ENCODE peak calls at places on chromosomes 3 and 15, in seven cellular contexts. One of them, this sample, is unnamed.
A peak's percentile ranks its signal among the peaks of the same experiment; 100 is the strongest.

GRCh38 chr3:51935886-51936755 is 5.6 kb downstream of the RRP9 start:
- DNase-seq in lower leg skin: peak; percentile 65
- DNase-seq in stimulated activated naive CD8-positive, alpha-beta T cell treated with anti-CD3 and anti-CD28 coated beads, Interleukin-15, amount 100 ng/mL, for 72 hours: no peak
- DNase-seq in NCI-H774: no peak
- DNase-seq in retina: no peak
- DNase-seq in mucosa of descending colon: no peak
- DNase-seq in Ammon's horn: no peak
- DNase-seq in this sample: no peak

GRCh38 chr3:105885261-105885660 is 16.4 kb upstream of the CBLB start:
- DNase-seq in mucosa of descending colon: no peak
- DNase-seq in lower leg skin: no peak
- DNase-seq in stimulated activated naive CD8-positive, alpha-beta T cell treated with anti-CD3 and anti-CD28 coated beads, Interleukin-15, amount 100 ng/mL, for 72 hours: no peak
- DNase-seq in NCI-H774: no peak
- DNase-seq in Ammon's horn: no peak
- DNase-seq in retina: no peak
- DNase-seq in this sample: no peak

GRCh38 chr3:172559029-172559428 is 35.8 kb upstream of the TNFSF10 start:
- DNase-seq in NCI-H774: no peak
- DNase-seq in retina: no peak
- DNase-seq in mucosa of descending colon: no peak
- DNase-seq in Ammon's horn: no peak
- DNase-seq in lower leg skin: no peak
- DNase-seq in stimulated activated naive CD8-positive, alpha-beta T cell treated with anti-CD3 and anti-CD28 coated beads, Interleukin-15, amount 100 ng/mL, for 72 hours: no peak
- DNase-seq in this sample: no peak

GRCh38 chr15:57509965-57510364 is 81.7 kb upstream of the MYZAP start:
- DNase-seq in lower leg skin: no peak
- DNase-seq in Ammon's horn: no peak
- DNase-seq in stimulated activated naive CD8-positive, alpha-beta T cell treated with anti-CD3 and anti-CD28 coated beads, Interleukin-15, amount 100 ng/mL, for 72 hours: no peak
- DNase-seq in mucosa of descending colon: no peak
- DNase-seq in retina: no peak
- DNase-seq in NCI-H774: peak; percentile 16
- DNase-seq in this sample: no peak

GRCh38 chr15:48385031-48385430 is 53.8 kb downstream of the DUT start:
- DNase-seq in stimulated activated naive CD8-positive, alpha-beta T cell treated with anti-CD3 and anti-CD28 coated beads, Interleukin-15, amount 100 ng/mL, for 72 hours: no peak
- DNase-seq in mucosa of descending colon: no peak
- DNase-seq in retina: no peak
- DNase-seq in lower leg skin: no peak
- DNase-seq in NCI-H774: no peak
- DNase-seq in Ammon's horn: no peak
- DNase-seq in this sample: no peak

GRCh38 chr3:108346301-108346989 is 50.1 kb downstream of the HHLA2 start:
- DNase-seq in Ammon's horn: no peak
- DNase-seq in stimulated activated naive CD8-positive, alpha-beta T cell treated with anti-CD3 and anti-CD28 coated beads, Interleukin-15, amount 100 ng/mL, for 72 hours: no peak
- DNase-seq in mucosa of descending colon: no peak
- DNase-seq in lower leg skin: no peak
- DNase-seq in retina: no peak
- DNase-seq in NCI-H774: no peak
- DNase-seq in this sample: no peak

GRCh38 chr3:196772897-196773296 is 33.2 kb downstream of the PAK2 start:
- DNase-seq in NCI-H774: no peak
- DNase-seq in retina: no peak
- DNase-seq in Ammon's horn: peak; percentile 78
- DNase-seq in mucosa of descending colon: no peak
- DNase-seq in lower leg skin: no peak
- DNase-seq in stimulated activated naive CD8-positive, alpha-beta T cell treated with anti-CD3 and anti-CD28 coated beads, Interleukin-15, amount 100 ng/mL, for 72 hours: no peak
- DNase-seq in this sample: no peak

GRCh38 chr3:71724171-71724453 is 1.1 kb downstream of the EIF4E3 start:
- DNase-seq in mucosa of descending colon: no peak
- DNase-seq in stimulated activated naive CD8-positive, alpha-beta T cell treated with anti-CD3 and anti-CD28 coated beads, Interleukin-15, amount 100 ng/mL, for 72 hours: no peak
- DNase-seq in retina: no peak
- DNase-seq in lower leg skin: no peak
- DNase-seq in NCI-H774: no peak
- DNase-seq in Ammon's horn: no peak
- DNase-seq in this sample: no peak

GRCh38 chr15:48641416-48641815 is 4.1 kb downstream of the FBN1 start:
- DNase-seq in lower leg skin: no peak
- DNase-seq in retina: no peak
- DNase-seq in NCI-H774: no peak
- DNase-seq in mucosa of descending colon: no peak
- DNase-seq in Ammon's horn: peak; percentile 84
- DNase-seq in stimulated activated naive CD8-positive, alpha-beta T cell treated with anti-CD3 and anti-CD28 coated beads, Interleukin-15, amount 100 ng/mL, for 72 hours: no peak
- DNase-seq in this sample: no peak

GRCh38 chr15:47717036-47717611 is at the start of gene SEMA6D:
- DNase-seq in stimulated activated naive CD8-positive, alpha-beta T cell treated with anti-CD3 and anti-CD28 coated beads, Interleukin-15, amount 100 ng/mL, for 72 hours: no peak
- DNase-seq in NCI-H774: peak; percentile 63
- DNase-seq in Ammon's horn: peak; percentile 88
- DNase-seq in retina: peak; percentile 89
- DNase-seq in lower leg skin: peak; percentile 92
- DNase-seq in mucosa of descending colon: peak; percentile 85
- DNase-seq in this sample: no peak

GRCh38 chr15:30043211-30043655 is 39.5 kb upstream of the GOLGA8J start:
- DNase-seq in retina: peak; percentile 10
- DNase-seq in stimulated activated naive CD8-positive, alpha-beta T cell treated with anti-CD3 and anti-CD28 coated beads, Interleukin-15, amount 100 ng/mL, for 72 hours: no peak
- DNase-seq in lower leg skin: no peak
- DNase-seq in mucosa of descending colon: no peak
- DNase-seq in Ammon's horn: peak; percentile 78
- DNase-seq in NCI-H774: no peak
- DNase-seq in this sample: no peak

GRCh38 chr15:64731807-64732151 is 43.6 kb downstream of the RBPMS2 start:
- DNase-seq in retina: no peak
- DNase-seq in stimulated activated naive CD8-positive, alpha-beta T cell treated with anti-CD3 and anti-CD28 coated beads, Interleukin-15, amount 100 ng/mL, for 72 hours: no peak
- DNase-seq in lower leg skin: no peak
- DNase-seq in NCI-H774: no peak
- DNase-seq in Ammon's horn: no peak
- DNase-seq in mucosa of descending colon: no peak
- DNase-seq in this sample: no peak

GRCh38 chr3:108509873-108510272 is 523 bp downstream of the MYH15 start:
- DNase-seq in stimulated activated naive CD8-positive, alpha-beta T cell treated with anti-CD3 and anti-CD28 coated beads, Interleukin-15, amount 100 ng/mL, for 72 hours: no peak
- DNase-seq in mucosa of descending colon: no peak
- DNase-seq in retina: no peak
- DNase-seq in Ammon's horn: no peak
- DNase-seq in NCI-H774: no peak
- DNase-seq in lower leg skin: no peak
- DNase-seq in this sample: no peak

GRCh38 chr3:175186511-175186910 is 327.4 kb downstream of the NAALADL2 start:
- DNase-seq in mucosa of descending colon: no peak
- DNase-seq in NCI-H774: no peak
- DNase-seq in retina: no peak
- DNase-seq in stimulated activated naive CD8-positive, alpha-beta T cell treated with anti-CD3 and anti-CD28 coated beads, Interleukin-15, amount 100 ng/mL, for 72 hours: no peak
- DNase-seq in Ammon's horn: no peak
- DNase-seq in lower leg skin: no peak
- DNase-seq in this sample: no peak

GRCh38 chr3:37997791-37998370 is 7.3 kb downstream of the VILL start:
- DNase-seq in lower leg skin: no peak
- DNase-seq in Ammon's horn: no peak
- DNase-seq in NCI-H774: no peak
- DNase-seq in stimulated activated naive CD8-positive, alpha-beta T cell treated with anti-CD3 and anti-CD28 coated beads, Interleukin-15, amount 100 ng/mL, for 72 hours: no peak
- DNase-seq in retina: no peak
- DNase-seq in mucosa of descending colon: peak; percentile 58
- DNase-seq in this sample: no peak

GRCh38 chr15:87619161-87619960 is 637.2 kb downstream of the NTRK3 start:
- DNase-seq in mucosa of descending colon: no peak
- DNase-seq in Ammon's horn: peak; percentile 21
- DNase-seq in stimulated activated naive CD8-positive, alpha-beta T cell treated with anti-CD3 and anti-CD28 coated beads, Interleukin-15, amount 100 ng/mL, for 72 hours: no peak
- DNase-seq in NCI-H774: no peak
- DNase-seq in lower leg skin: no peak
- DNase-seq in retina: no peak
- DNase-seq in this sample: no peak

GRCh38 chr3:13110678-13111116 is 37.5 kb upstream of the IQSEC1 start:
- DNase-seq in retina: peak; percentile 66
- DNase-seq in Ammon's horn: no peak
- DNase-seq in mucosa of descending colon: peak; percentile 62
- DNase-seq in lower leg skin: no peak
- DNase-seq in NCI-H774: no peak
- DNase-seq in stimulated activated naive CD8-positive, alpha-beta T cell treated with anti-CD3 and anti-CD28 coated beads, Interleukin-15, amount 100 ng/mL, for 72 hours: no peak
- DNase-seq in this sample: no peak

GRCh38 chr3:148957586-148957985 is 33.8 kb upstream of the GYG1 start:
- DNase-seq in stimulated activated naive CD8-positive, alpha-beta T cell treated with anti-CD3 and anti-CD28 coated beads, Interleukin-15, amount 100 ng/mL, for 72 hours: no peak
- DNase-seq in NCI-H774: no peak
- DNase-seq in mucosa of descending colon: no peak
- DNase-seq in Ammon's horn: no peak
- DNase-seq in lower leg skin: no peak
- DNase-seq in retina: no peak
- DNase-seq in this sample: no peak

GRCh38 chr15:96166223-96167200 is 164.0 kb upstream of the NR2F2 start:
- DNase-seq in lower leg skin: no peak
- DNase-seq in stimulated activated naive CD8-positive, alpha-beta T cell treated with anti-CD3 and anti-CD28 coated beads, Interleukin-15, amount 100 ng/mL, for 72 hours: no peak
- DNase-seq in retina: no peak
- DNase-seq in mucosa of descending colon: no peak
- DNase-seq in NCI-H774: no peak
- DNase-seq in Ammon's horn: no peak
- DNase-seq in this sample: no peak

GRCh38 chr3:32220006-32220405 is 18.5 kb upstream of the CMTM8 start:
- DNase-seq in NCI-H774: no peak
- DNase-seq in mucosa of descending colon: no peak
- DNase-seq in lower leg skin: no peak
- DNase-seq in stimulated activated naive CD8-positive, alpha-beta T cell treated with anti-CD3 and anti-CD28 coated beads, Interleukin-15, amount 100 ng/mL, for 72 hours: no peak
- DNase-seq in retina: no peak
- DNase-seq in Ammon's horn: no peak
- DNase-seq in this sample: no peak

GRCh38 chr3:187736418-187736871 is 8.8 kb downstream of the BCL6 start:
- DNase-seq in mucosa of descending colon: peak; percentile 29
- DNase-seq in NCI-H774: no peak
- DNase-seq in Ammon's horn: no peak
- DNase-seq in stimulated activated naive CD8-positive, alpha-beta T cell treated with anti-CD3 and anti-CD28 coated beads, Interleukin-15, amount 100 ng/mL, for 72 hours: no peak
- DNase-seq in retina: no peak
- DNase-seq in lower leg skin: peak; percentile 87
- DNase-seq in this sample: no peak

GRCh38 chr3:48370330-48370708 is 1.7 kb upstream of the FBXW12 start:
- DNase-seq in Ammon's horn: no peak
- DNase-seq in stimulated activated naive CD8-positive, alpha-beta T cell treated with anti-CD3 and anti-CD28 coated beads, Interleukin-15, amount 100 ng/mL, for 72 hours: no peak
- DNase-seq in lower leg skin: no peak
- DNase-seq in mucosa of descending colon: no peak
- DNase-seq in retina: no peak
- DNase-seq in NCI-H774: no peak
- DNase-seq in this sample: no peak

GRCh38 chr3:13122101-13123055 is 49.1 kb upstream of the IQSEC1 start:
- DNase-seq in NCI-H774: no peak
- DNase-seq in Ammon's horn: no peak
- DNase-seq in mucosa of descending colon: no peak
- DNase-seq in retina: no peak
- DNase-seq in stimulated activated naive CD8-positive, alpha-beta T cell treated with anti-CD3 and anti-CD28 coated beads, Interleukin-15, amount 100 ng/mL, for 72 hours: no peak
- DNase-seq in lower leg skin: no peak
- DNase-seq in this sample: no peak